ENCODE peak calls at places on chromosomes 11 and 22, in four cellular contexts. O, G, Y and R are unnamed samples.

GRCh38 chr22:27881404-27881803 is 37.7 kb downstream of the PITPNB start:
- DNase-seq in G (no peak), Y (no peak), O (no peak), R (no peak)

GRCh38 chr22:43000441-43001175 is 14.3 kb downstream of the PACSIN2 start:
- DNase-seq in O (no peak), G (no peak), Y (no peak), R (no peak)

GRCh38 chr11:112085822-112086421 is 634 bp downstream of the TIMM8B start:
- DNase-seq in G (peak), Y (peak), O (no peak), R (no peak)

GRCh38 chr11:69212121-69213110 is 56.7 kb downstream of the SMIM38 start:
- DNase-seq in Y (no peak), G (no peak), O (no peak), R (no peak)

GRCh38 chr11:70020336-70021214 is 57.5 kb upstream of the ANO1 start:
- DNase-seq in O (no peak), G (no peak), Y (peak), R (no peak)

GRCh38 chr22:35873426-35873825 is 155.2 kb downstream of the RBFOX2 start:
- DNase-seq in Y (no peak), G (no peak), O (no peak), R (no peak)

GRCh38 chr22:37669586-37669985 is 5.8 kb upstream of the LGALS1 start:
- DNase-seq in Y (no peak), O (no peak), G (no peak), R (no peak)

GRCh38 chr11:34988294-34989255 is 72.2 kb downstream of the PDHX start:
- DNase-seq in G (no peak), Y (no peak), O (no peak), R (no peak)

GRCh38 chr11:107733518-107733917 is 21.7 kb upstream of the SLN start:
- DNase-seq in O (no peak), Y (no peak), G (no peak), R (no peak)

GRCh38 chr22:50530280-50530856 is 556 bp upstream of the TYMP start:
- DNase-seq in Y (no peak), O (peak), G (no peak), R (peak)

GRCh38 chr22:26416670-26417270 is 12.3 kb upstream of the ASPHD2 start:
- DNase-seq in G (no peak), Y (no peak), O (no peak), R (no peak)

GRCh38 chr11:44955019-44955738 is 4.5 kb upstream of the TP53I11 start:
- DNase-seq in G (no peak), Y (peak), O (no peak), R (no peak)

GRCh38 chr11:65422104-65422632 is 430 bp upstream of the NEAT1 start:
- DNase-seq in G (no peak), Y (peak), O (peak), R (peak)

GRCh38 chr11:14380947-14381555 is 22.1 kb upstream of the RRAS2 start:
- DNase-seq in Y (no peak), G (no peak), O (peak), R (no peak)

GRCh38 chr11:122165972-122166371 is 50.0 kb upstream of the BLID start:
- DNase-seq in O (no peak), G (no peak), Y (no peak), R (no peak)
- TF ChIP-seq TCF7L2 in O (no peak), G (no peak), Y (no peak), R (no peak)

GRCh38 chr11:31499576-31500178 is 9.7 kb downstream of the IMMP1L start:
- DNase-seq in O (no peak), G (no peak), Y (no peak), R (no peak)

DNA sequence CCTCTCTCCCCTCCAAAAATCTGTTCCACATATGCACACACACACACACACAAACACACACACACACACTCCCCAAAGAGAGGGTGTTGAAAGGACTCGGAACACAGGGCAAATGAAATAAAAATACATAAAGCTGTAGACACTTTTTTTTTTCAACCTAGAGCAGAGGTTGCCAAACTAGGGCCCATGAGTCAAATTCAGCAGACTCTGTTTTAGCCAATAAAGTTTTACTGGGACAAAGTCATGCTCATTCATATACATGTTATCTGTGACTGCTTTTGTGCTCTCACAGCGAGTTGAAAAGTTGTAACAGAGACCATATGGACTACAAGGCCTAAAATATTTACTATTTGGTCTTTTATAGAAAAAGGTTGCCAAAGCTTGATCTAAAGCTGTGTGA is 8.9 kb downstream of the IMMP1L start:
- DNase-seq in G (no peak), O (no peak), Y (no peak), R (no peak)
- TF ChIP-seq TCF7L2 in G (no peak), O (no peak), Y (no peak), R (no peak)

DNA sequence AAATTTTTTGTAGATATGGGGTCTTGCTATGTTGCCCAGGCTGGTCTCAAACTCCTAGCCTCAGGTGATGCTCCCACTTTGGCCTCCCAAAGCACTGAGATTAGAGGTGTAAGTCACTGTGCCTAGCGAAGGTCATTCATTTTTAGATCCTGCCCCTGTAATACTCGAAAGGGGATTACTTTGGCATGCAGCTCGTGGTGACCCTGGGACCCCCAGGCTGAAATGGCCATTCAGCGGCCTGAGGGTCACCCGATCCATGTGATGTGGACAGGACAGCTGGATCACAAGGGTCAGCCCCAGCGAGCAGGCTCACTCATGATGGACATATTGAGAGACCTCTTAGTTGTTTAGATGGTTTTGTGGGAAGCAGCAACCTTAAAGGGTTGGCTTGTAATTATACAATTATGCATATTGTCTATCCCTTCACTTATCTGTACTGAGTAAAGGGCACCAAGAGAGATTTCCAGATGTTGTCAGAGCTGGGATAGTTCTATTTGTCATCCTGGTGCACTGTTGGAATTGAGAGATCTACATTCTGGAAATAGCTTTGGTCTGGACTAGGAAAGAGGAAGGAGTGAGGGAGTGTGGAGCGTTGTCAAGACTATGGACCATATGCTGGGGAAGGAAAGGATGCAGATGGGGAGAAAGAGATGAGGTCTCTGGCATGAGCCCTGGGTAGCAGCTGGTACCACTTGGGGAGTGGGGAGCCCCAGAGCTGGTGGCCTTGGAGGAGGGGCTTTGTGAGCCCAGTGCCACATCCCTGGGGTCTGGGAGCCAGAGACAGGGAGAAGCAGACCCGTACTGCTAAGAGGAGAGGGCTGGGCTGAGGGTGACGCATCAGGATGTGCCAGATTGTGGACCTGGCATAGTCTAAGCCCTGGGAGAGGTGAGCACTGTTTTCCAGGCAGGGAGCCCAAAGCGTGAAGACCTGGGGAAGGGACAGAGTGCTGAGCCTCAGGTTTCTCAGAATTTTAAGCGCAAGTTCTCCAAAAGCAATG is 15.5 kb downstream of the RHBDD3 start:
- DNase-seq in G (no peak), Y (peak), O (no peak), R (no peak)
- TF ChIP-seq TCF7L2 in G (no peak), Y (no peak), O (no peak), R (no peak)

GRCh38 chr11:7031346-7031957 is 11.2 kb downstream of the NLRP14 start:
- DNase-seq in G (no peak), Y (no peak), O (no peak), R (no peak)
- TF ChIP-seq TCF7L2 in G (no peak), Y (no peak), O (no peak), R (no peak)

GRCh38 chr11:84243629-84244263 is 957.6 kb upstream of the CCDC90B start:
- DNase-seq in G (no peak), O (no peak), Y (no peak), R (no peak)
- TF ChIP-seq TCF7L2 in G (no peak), O (no peak), Y (no peak), R (no peak)